ENCODE peak calls at places on chromosomes 16 and 17, in six cellular contexts. One of them, this sample, is unnamed.

GRCh38 chr17:80649200-80649644 is 104.6 kb downstream of the RPTOR start:
- DNase-seq in adrenal gland: no peak
- DNase-seq in NB4: no peak
- DNase-seq in H54: no peak
- DNase-seq in lower leg skin: no peak
- DNase-seq in A549: no peak
- DNase-seq in this sample: no peak

GRCh38 chr17:56710986-56711385 is 117.5 kb downstream of the NOG start:
- DNase-seq in adrenal gland: no peak
- DNase-seq in NB4: no peak
- DNase-seq in H54: no peak
- DNase-seq in lower leg skin: no peak
- DNase-seq in A549: no peak
- DNase-seq in this sample: no peak

GRCh38 chr16:3050487-3050886 is 4.1 kb downstream of the MMP25 start:
- DNase-seq in adrenal gland: no peak
- DNase-seq in NB4: peak
- DNase-seq in H54: no peak
- DNase-seq in lower leg skin: no peak
- DNase-seq in A549: no peak
- DNase-seq in this sample: no peak

GRCh38 chr16:66662445-66663194 is 33.9 kb downstream of the CMTM4 start:
- DNase-seq in adrenal gland: no peak
- DNase-seq in NB4: peak
- DNase-seq in H54: peak
- DNase-seq in lower leg skin: no peak
- DNase-seq in A549: peak
- DNase-seq in this sample: peak

GRCh38 chr17:31249742-31250141 is 47.3 kb downstream of the OMG start:
- DNase-seq in adrenal gland: no peak
- DNase-seq in NB4: no peak
- DNase-seq in H54: no peak
- DNase-seq in lower leg skin: no peak
- DNase-seq in A549: no peak
- DNase-seq in this sample: no peak

GRCh38 chr16:85291302-85292148 is 179.3 kb upstream of the CIBAR2 start:
- DNase-seq in adrenal gland: no peak
- DNase-seq in NB4: peak
- DNase-seq in H54: no peak
- DNase-seq in lower leg skin: no peak
- DNase-seq in A549: no peak
- DNase-seq in this sample: peak

GRCh38 chr16:26688105-26688504 is 378.6 kb upstream of the C16orf82 start:
- DNase-seq in adrenal gland: no peak
- DNase-seq in NB4: no peak
- DNase-seq in H54: no peak
- DNase-seq in lower leg skin: no peak
- DNase-seq in A549: no peak
- DNase-seq in this sample: no peak

GRCh38 chr16:17339764-17340541 is 130.8 kb downstream of the XYLT1 start:
- DNase-seq in adrenal gland: no peak
- DNase-seq in NB4: no peak
- DNase-seq in H54: no peak
- DNase-seq in lower leg skin: no peak
- DNase-seq in A549: no peak
- DNase-seq in this sample: no peak

GRCh38 chr17:41610965-41611640 is 1.5 kb downstream of the KRT16 start:
- DNase-seq in adrenal gland: no peak
- DNase-seq in NB4: no peak
- DNase-seq in H54: no peak
- DNase-seq in lower leg skin: no peak
- DNase-seq in A549: no peak
- DNase-seq in this sample: no peak

GRCh38 chr16:55323637-55324490 is at the start of gene IRX6:
- DNase-seq in adrenal gland: no peak
- DNase-seq in NB4: no peak
- DNase-seq in H54: peak
- DNase-seq in lower leg skin: peak
- DNase-seq in A549: peak
- DNase-seq in this sample: peak

GRCh38 chr17:33751702-33752065 is 458.6 kb upstream of the ASIC2 start:
- DNase-seq in adrenal gland: no peak
- DNase-seq in NB4: no peak
- DNase-seq in H54: no peak
- DNase-seq in lower leg skin: no peak
- DNase-seq in A549: no peak
- DNase-seq in this sample: no peak

GRCh38 chr17:14886200-14886739 is 378.9 kb downstream of the PMP22 start:
- DNase-seq in adrenal gland: no peak
- DNase-seq in NB4: peak
- DNase-seq in H54: no peak
- DNase-seq in lower leg skin: no peak
- DNase-seq in A549: no peak
- DNase-seq in this sample: no peak

GRCh38 chr17:39090400-39090799 is 61.0 kb downstream of the PLXDC1 start:
- DNase-seq in adrenal gland: no peak
- DNase-seq in NB4: no peak
- DNase-seq in H54: no peak
- DNase-seq in lower leg skin: no peak
- DNase-seq in A549: no peak
- DNase-seq in this sample: no peak

GRCh38 chr17:19664136-19664820 is 15.7 kb downstream of the ALDH3A2 start:
- DNase-seq in adrenal gland: no peak
- DNase-seq in NB4: no peak
- DNase-seq in H54: no peak
- DNase-seq in lower leg skin: no peak
- DNase-seq in A549: no peak
- DNase-seq in this sample: no peak

GRCh38 chr17:19768046-19768782 is 20.1 kb upstream of the ALDH3A1 start:
- DNase-seq in adrenal gland: no peak
- DNase-seq in NB4: no peak
- DNase-seq in H54: no peak
- DNase-seq in lower leg skin: no peak
- DNase-seq in A549: no peak
- DNase-seq in this sample: no peak

DNA sequence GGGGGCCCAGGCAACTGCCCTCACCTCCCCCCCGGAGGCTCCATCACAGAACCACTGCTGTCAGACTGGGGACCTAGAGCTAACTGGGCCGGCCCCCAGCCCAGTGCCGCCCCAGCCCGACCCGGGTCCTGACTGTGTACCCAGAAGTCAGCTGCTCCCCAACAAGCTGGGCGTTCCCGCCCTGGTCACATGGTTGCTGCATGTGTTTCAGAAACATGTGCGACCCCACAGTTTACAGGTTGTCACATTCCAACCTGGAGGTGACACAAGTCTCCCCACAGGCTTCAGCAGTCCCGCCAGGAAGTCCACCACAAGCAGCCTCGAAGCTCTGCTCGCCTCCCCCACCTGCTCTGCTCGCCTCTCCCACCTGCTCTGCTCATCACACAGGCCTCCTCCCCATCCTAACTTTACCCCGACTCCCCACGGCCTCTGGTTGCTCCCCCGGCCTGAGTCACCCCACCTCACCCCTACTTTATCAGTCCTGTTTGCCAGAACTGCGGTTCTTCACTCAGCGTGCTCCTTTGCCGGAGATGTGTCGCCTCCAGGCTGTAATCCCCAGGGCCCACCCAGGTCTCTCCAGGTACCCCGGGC is 968 bp downstream of the MRPL28 start:
- DNase-seq in adrenal gland: no peak
- DNase-seq in NB4: no peak
- DNase-seq in H54: no peak
- DNase-seq in lower leg skin: no peak
- DNase-seq in A549: no peak
- DNase-seq in this sample: peak
- TF ChIP-seq POLR2A in adrenal gland: no peak
- TF ChIP-seq POLR2A in NB4: no peak
- TF ChIP-seq POLR2A in H54: no peak
- TF ChIP-seq POLR2A in lower leg skin: no peak
- TF ChIP-seq POLR2A in A549: no peak
- TF ChIP-seq POLR2A in this sample: no peak

DNA sequence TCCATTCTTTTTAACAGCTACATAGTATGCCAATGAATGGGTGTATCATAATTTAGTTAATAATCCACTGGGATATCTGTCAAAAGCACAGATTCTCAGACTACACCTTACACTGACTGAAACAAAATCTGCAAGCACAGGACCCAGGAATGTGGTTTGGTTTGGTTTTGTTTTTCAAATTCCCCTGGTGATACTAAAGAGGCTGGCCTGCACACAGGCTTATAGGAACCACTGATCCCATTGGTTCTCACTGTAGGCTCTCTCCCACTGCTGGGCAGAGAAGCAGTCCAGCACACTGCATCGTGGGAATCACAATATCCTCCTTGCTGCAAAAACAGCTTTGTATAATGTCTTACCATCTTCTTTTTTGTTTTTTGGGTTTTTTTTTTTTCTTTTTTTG is 67.1 kb downstream of the TEX14 start:
- DNase-seq in adrenal gland: no peak
- DNase-seq in NB4: no peak
- DNase-seq in H54: no peak
- DNase-seq in lower leg skin: no peak
- DNase-seq in A549: no peak
- DNase-seq in this sample: no peak
- TF ChIP-seq POLR2A in adrenal gland: no peak
- TF ChIP-seq POLR2A in NB4: no peak
- TF ChIP-seq POLR2A in H54: no peak
- TF ChIP-seq POLR2A in lower leg skin: no peak
- TF ChIP-seq POLR2A in A549: no peak
- TF ChIP-seq POLR2A in this sample: no peak

GRCh38 chr17:63699638-63700527 is at the start of gene LIMD2:
- DNase-seq in adrenal gland: peak
- DNase-seq in NB4: peak
- DNase-seq in H54: peak
- DNase-seq in lower leg skin: no peak
- DNase-seq in A549: peak
- DNase-seq in this sample: peak

GRCh38 chr17:63697341-63698286 is 2.3 kb downstream of the LIMD2 start:
- DNase-seq in adrenal gland: peak
- DNase-seq in NB4: peak
- DNase-seq in H54: peak
- DNase-seq in lower leg skin: no peak
- DNase-seq in A549: peak
- DNase-seq in this sample: peak

GRCh38 chr17:63698381-63698885 is 1.5 kb downstream of the LIMD2 start:
- DNase-seq in adrenal gland: no peak
- DNase-seq in NB4: peak
- DNase-seq in H54: no peak
- DNase-seq in lower leg skin: no peak
- DNase-seq in A549: no peak
- DNase-seq in this sample: no peak

GRCh38 chr17:63700528-63701441 is 860 bp upstream of the LIMD2 start:
- DNase-seq in adrenal gland: peak
- DNase-seq in NB4: peak
- DNase-seq in H54: no peak
- DNase-seq in lower leg skin: no peak
- DNase-seq in A549: no peak
- DNase-seq in this sample: peak

GRCh38 chr17:63698886-63699637 is 863 bp downstream of the LIMD2 start:
- DNase-seq in adrenal gland: peak
- DNase-seq in NB4: peak
- DNase-seq in H54: no peak
- DNase-seq in lower leg skin: peak
- DNase-seq in A549: no peak
- DNase-seq in this sample: peak
- TF ChIP-seq POLR2A in adrenal gland: no peak
- TF ChIP-seq POLR2A in NB4: no peak
- TF ChIP-seq POLR2A in H54: no peak
- TF ChIP-seq POLR2A in lower leg skin: no peak
- TF ChIP-seq POLR2A in A549: no peak
- TF ChIP-seq POLR2A in this sample: no peak

GRCh38 chr17:82105882-82106696 is 8.1 kb upstream of the FASN start:
- DNase-seq in adrenal gland: peak
- DNase-seq in NB4: peak
- DNase-seq in H54: peak
- DNase-seq in lower leg skin: no peak
- DNase-seq in A549: peak
- DNase-seq in this sample: peak

GRCh38 chr17:82101767-82102679 is 4.0 kb upstream of the FASN start:
- DNase-seq in adrenal gland: peak
- DNase-seq in NB4: peak
- DNase-seq in H54: no peak
- DNase-seq in lower leg skin: no peak
- DNase-seq in A549: no peak
- DNase-seq in this sample: no peak

GRCh38 chr17:82105417-82105881 is 7.4 kb upstream of the FASN start:
- DNase-seq in adrenal gland: peak
- DNase-seq in NB4: no peak
- DNase-seq in H54: no peak
- DNase-seq in lower leg skin: no peak
- DNase-seq in A549: no peak
- DNase-seq in this sample: no peak

GRCh38 chr17:82104797-82105416 is 6.9 kb upstream of the FASN start:
- DNase-seq in adrenal gland: peak
- DNase-seq in NB4: peak
- DNase-seq in H54: no peak
- DNase-seq in lower leg skin: no peak
- DNase-seq in A549: no peak
- DNase-seq in this sample: no peak

DNA sequence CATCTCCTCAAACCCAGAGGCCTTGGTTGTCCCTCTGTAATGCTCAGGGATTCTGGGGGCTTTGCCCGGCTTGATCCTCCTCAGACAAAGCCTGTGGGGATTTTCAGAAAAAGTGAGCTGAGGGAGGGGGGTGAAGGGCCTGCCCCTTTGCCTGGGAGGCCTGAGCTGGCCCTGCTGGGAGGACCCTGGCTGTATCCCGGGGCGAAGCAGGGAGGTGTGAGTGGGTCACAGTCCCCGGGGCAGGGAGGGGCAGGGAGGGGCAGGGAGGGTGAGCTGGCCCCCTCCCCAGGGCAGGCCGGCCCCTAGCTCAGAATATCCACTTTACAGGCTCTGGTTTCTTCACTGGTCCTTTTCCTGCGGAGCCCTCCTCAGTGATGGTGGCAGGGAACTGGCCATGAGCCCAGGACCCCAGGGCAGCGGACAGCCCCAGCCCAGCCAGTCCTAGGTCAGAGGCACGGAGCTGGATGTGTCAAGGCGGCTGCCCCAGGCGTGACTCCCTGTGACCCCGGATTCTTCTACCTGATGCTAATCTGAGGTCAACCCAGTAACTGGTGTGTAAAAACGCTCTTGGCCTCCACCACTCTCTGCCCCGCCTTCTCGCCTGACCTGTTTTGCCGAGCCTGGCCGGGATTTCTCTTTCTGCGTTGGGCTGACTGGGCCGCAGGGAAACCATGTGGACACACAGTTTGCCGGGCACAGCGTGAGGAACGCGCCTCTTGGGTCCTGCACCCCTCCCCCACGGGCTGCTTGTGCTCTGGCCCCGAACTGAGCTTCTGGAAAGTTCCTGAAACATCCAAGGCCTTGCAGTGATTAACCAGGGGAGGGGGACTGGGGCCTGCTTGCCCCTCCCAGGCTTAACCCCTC is 5.8 kb upstream of the FASN start:
- DNase-seq in adrenal gland: peak
- DNase-seq in NB4: peak
- DNase-seq in H54: no peak
- DNase-seq in lower leg skin: peak
- DNase-seq in A549: no peak
- DNase-seq in this sample: no peak
- TF ChIP-seq POLR2A in adrenal gland: no peak
- TF ChIP-seq POLR2A in NB4: no peak
- TF ChIP-seq POLR2A in H54: no peak
- TF ChIP-seq POLR2A in lower leg skin: no peak
- TF ChIP-seq POLR2A in A549: no peak
- TF ChIP-seq POLR2A in this sample: no peak